ENCODE peak calls at places on chromosomes 4 and X, in ten cellular contexts. Q is lower leg skin, S is OCI-LY7, N is astrocyte of the cerebellum, E is esophagus squamous epithelium, W is left lung, A is BJ, K is lower lobe of right lung, D is SK-N-SH, T is heart left ventricle. R is an unnamed sample.

GRCh38 chr4:41332666-41333065 is 75.9 kb downstream of the UCHL1 start:
- DNase-seq in Q (no peak), S (no peak), N (no peak), E (no peak), W (no peak), A (no peak), K (no peak), D (no peak), T (no peak), R (no peak)

GRCh38 chr4:56937262-56937661 is 29.6 kb downstream of the REST start:
- DNase-seq in Q (no peak), S (no peak), N (peak; percentile 32), E (no peak), W (no peak), A (peak; percentile 40), K (no peak), D (no peak), T (no peak), R (peak; percentile 55)

GRCh38 chr4:114036426-114036825 is 57.0 kb upstream of the ARSJ start:
- DNase-seq in Q (no peak), S (no peak), N (no peak), E (no peak), W (no peak), A (no peak), K (no peak), D (no peak), T (no peak), R (no peak)

GRCh38 chr4:120870279-120870673 is 52.2 kb downstream of the PRDM5 start:
- DNase-seq in Q (no peak), S (peak; percentile 50), N (no peak), E (no peak), W (no peak), A (no peak), K (no peak), D (peak; percentile 3), T (no peak), R (no peak)

GRCh38 chr4:72313121-72313520 is 255.9 kb downstream of the ADAMTS3 start:
- DNase-seq in Q (no peak), S (no peak), N (no peak), E (no peak), W (no peak), A (no peak), K (no peak), D (no peak), T (no peak), R (no peak)

GRCh38 chrX:111581086-111581485 is 69.6 kb downstream of the SERTM2 start:
- DNase-seq in Q (no peak), S (no peak), N (peak; percentile 16), E (no peak), W (no peak), A (no peak), K (no peak), D (no peak), T (no peak), R (no peak)

GRCh38 chr4:151045907-151046306 is 30.8 kb upstream of the LRBA start:
- DNase-seq in Q (peak; percentile 8), S (peak; percentile 14), N (no peak), E (no peak), W (no peak), A (no peak), K (no peak), D (peak; percentile 21), T (no peak), R (no peak)

GRCh38 chr4:13182136-13182535 is 302.0 kb downstream of the RAB28 start:
- DNase-seq in Q (no peak), S (no peak), N (no peak), E (no peak), W (no peak), A (no peak), K (no peak), D (no peak), T (no peak), R (no peak)

GRCh38 chr4:17142232-17142711 is 243.8 kb upstream of the LDB2 start:
- DNase-seq in Q (no peak), S (no peak), N (peak; percentile 93), E (no peak), W (no peak), A (peak; percentile 71), K (no peak), D (no peak), T (no peak), R (peak; percentile 80)

GRCh38 chr4:182280439-182281111 is 37.4 kb downstream of the TENM3 start:
- DNase-seq in Q (peak; percentile 23), S (no peak), N (no peak), E (no peak), W (no peak), A (no peak), K (no peak), D (no peak), T (no peak), R (no peak)

GRCh38 chr4:1727117-1728031 is 6.1 kb downstream of the TACC3 start:
- DNase-seq in Q (peak; percentile 93), S (no peak), N (peak; percentile 65), E (no peak), W (peak; percentile 87), A (no peak), K (peak; percentile 82), D (peak; percentile 28), T (peak; percentile 84), R (no peak)

GRCh38 chr4:187739771-187740170 is 255.8 kb upstream of the ZFP42 start:
- DNase-seq in Q (no peak), S (no peak), N (no peak), E (no peak), W (no peak), A (no peak), K (no peak), D (no peak), T (no peak), R (no peak)

GRCh38 chr4:181821039-181822004 is 421.9 kb upstream of the TENM3 start:
- DNase-seq in Q (no peak), S (no peak), N (peak; percentile 23), E (no peak), W (no peak), A (no peak), K (no peak), D (no peak), T (no peak), R (peak; percentile 11)

GRCh38 chr4:102608190-102608589 is 107.0 kb downstream of the NFKB1 start:
- DNase-seq in Q (no peak), S (no peak), N (no peak), E (no peak), W (no peak), A (no peak), K (no peak), D (no peak), T (no peak), R (no peak)

GRCh38 chr4:128354205-128354821 is 66.7 kb upstream of the PGRMC2 start:
- DNase-seq in Q (no peak), S (no peak), N (peak; percentile 84), E (no peak), W (no peak), A (peak; percentile 80), K (no peak), D (peak; percentile 8), T (peak; percentile 72), R (peak; percentile 62)

GRCh38 chr4:113069212-113069892 is 19.9 kb downstream of the ANK2 start:
- DNase-seq in Q (no peak), S (no peak), N (no peak), E (no peak), W (no peak), A (no peak), K (no peak), D (no peak), T (no peak), R (no peak)

GRCh38 chr4:89661490-89661889 is 175.5 kb downstream of the SNCA start:
- DNase-seq in Q (no peak), S (no peak), N (peak; percentile 20), E (no peak), W (no peak), A (no peak), K (no peak), D (no peak), T (no peak), R (peak; percentile 25)

DNA sequence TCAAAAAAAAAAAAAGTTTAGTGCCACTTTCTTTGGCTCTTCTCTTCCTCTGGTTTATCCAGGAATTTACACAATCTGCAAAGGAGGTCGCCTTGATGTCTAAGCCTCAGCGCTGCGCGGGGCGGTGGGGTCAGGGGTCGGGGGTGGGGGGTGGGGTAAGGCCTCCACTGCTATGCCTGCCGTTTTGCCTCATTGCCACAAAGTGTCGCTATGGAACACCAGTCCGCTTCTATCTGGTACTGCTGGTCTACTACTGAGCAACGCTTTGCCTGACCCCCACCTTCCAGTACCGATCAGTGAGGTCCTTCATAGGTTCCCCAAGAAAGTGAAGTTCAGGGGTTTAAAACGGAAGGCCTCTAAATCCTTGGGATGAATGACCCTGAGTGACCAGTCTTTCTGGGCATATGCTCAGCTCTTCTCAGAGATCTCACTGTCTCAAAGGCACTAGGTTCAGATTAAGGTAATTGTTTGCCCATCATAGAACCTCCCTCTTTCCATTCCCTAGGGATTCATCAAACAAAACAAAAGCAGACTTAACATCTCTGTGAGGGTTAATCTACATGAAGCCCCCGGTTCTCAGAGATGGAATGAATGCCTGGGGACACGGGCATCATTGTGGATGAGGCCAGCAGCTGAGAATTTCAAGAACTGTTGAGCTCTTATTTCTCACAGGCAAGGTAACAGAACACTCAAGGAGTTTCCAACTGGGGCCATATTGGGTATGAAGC is 16.9 kb upstream of the TSR2 start:
- DNase-seq in Q (no peak), S (no peak), N (no peak), E (no peak), W (no peak), A (no peak), K (no peak), D (no peak), T (no peak), R (no peak)
- TF ChIP-seq CTCF in Q (no peak), S (no peak), N (no peak), E (no peak), W (no peak), A (peak; percentile 20), K (no peak), D (no peak), T (no peak), R (no peak)

GRCh38 chrX:97310373-97310772 is 426.7 kb downstream of the RPA4 start:
- DNase-seq in Q (no peak), S (no peak), N (peak; percentile 19), E (no peak), W (no peak), A (no peak), K (no peak), D (no peak), T (no peak), R (no peak)
- H3K4me3 ChIP-seq in Q (no peak overlapping the region), S (no peak overlapping the region), N (no peak overlapping the region), E (no peak overlapping the region), W (no peak overlapping the region), A (no peak overlapping the region), K (no peak overlapping the region), D (no peak overlapping the region), T (no peak overlapping the region), R (no peak overlapping the region)

GRCh38 chrX:155966876-155967275 is 30.6 kb upstream of the IL9R start:
- DNase-seq in Q (no peak), S (peak; percentile 34), N (no peak), E (no peak), W (no peak), A (peak; percentile 1), K (no peak), D (peak; percentile 65), T (no peak), R (peak; percentile 1)
- TF ChIP-seq CTCF in Q (no peak), S (peak; percentile 76), N (no peak), E (no peak), W (no peak), A (peak; percentile 39), K (peak; percentile 47), D (peak; percentile 72), T (no peak), R (peak; percentile 24)

DNA sequence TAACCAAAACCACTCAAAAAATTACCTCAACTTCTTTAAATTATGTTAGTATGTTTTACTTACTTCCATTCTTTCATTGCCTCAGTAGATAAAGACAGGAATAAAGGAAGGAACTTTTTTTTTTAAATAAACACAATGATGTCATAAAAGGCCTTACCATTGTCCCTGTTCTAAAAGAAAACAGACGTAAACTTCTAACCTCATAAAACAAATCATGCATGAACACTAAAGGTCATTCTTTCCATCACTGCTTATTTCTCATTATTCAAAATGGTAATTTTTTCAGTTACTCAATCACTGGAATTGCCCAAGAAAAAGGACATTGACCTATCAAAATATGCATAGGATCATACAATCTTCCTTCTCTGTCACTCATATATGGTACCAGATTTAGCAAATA is 32.2 kb upstream of the ARMCX2 start:
- DNase-seq in Q (no peak), S (no peak), N (no peak), E (no peak), W (no peak), A (no peak), K (no peak), D (no peak), T (no peak), R (no peak)
- H3K4me3 ChIP-seq in Q (no peak overlapping the region), S (no peak overlapping the region), N (no peak overlapping the region), E (no peak overlapping the region), W (no peak overlapping the region), A (no peak overlapping the region), K (no peak overlapping the region), D (no peak overlapping the region), T (no peak overlapping the region), R (no peak overlapping the region)